ENCODE peak calls at places on chromosomes 7 and 10, in four cellular contexts. Y, R, Z and I are unnamed samples.

GRCh38 chr7:137003071-137003470 is 134.6 kb downstream of the CHRM2 start:
- DNase-seq in Y (no peak), R (no peak), Z (no peak), I (no peak)

GRCh38 chr10:30013684-30014246 is 45.6 kb downstream of the JCAD start:
- DNase-seq in Y (no peak), R (peak; percentile 58), Z (no peak), I (no peak)

GRCh38 chr7:37806152-37806551 is 42.2 kb upstream of the NME8 start:
- DNase-seq in Y (no peak), R (no peak), Z (no peak), I (no peak)

GRCh38 chr7:107167483-107168232 is 1.1 kb upstream of the HBP1 start:
- DNase-seq in Y (peak; percentile 74), R (peak; percentile 86), Z (peak; percentile 78), I (peak; percentile 83)

GRCh38 chr7:31935115-31935514 is 135.1 kb downstream of the PDE1C start:
- DNase-seq in Y (no peak), R (no peak), Z (peak; percentile 81), I (no peak)

GRCh38 chr10:130045091-130045652 is 65.5 kb downstream of the C10orf143 start:
- DNase-seq in Y (peak; percentile 63), R (no peak), Z (peak; percentile 19), I (no peak)

GRCh38 chr10:96415150-96415895 is 56.5 kb upstream of the OPALIN start:
- DNase-seq in Y (no peak), R (no peak), Z (no peak), I (no peak)

GRCh38 chr7:138001529-138002095 is at the start of gene CREB3L2:
- DNase-seq in Y (peak; percentile 87), R (peak; percentile 69), Z (peak; percentile 32), I (peak; percentile 85)

GRCh38 chr7:155864271-155864985 is 52.2 kb upstream of the SHH start:
- DNase-seq in Y (no peak), R (no peak), Z (no peak), I (no peak)

GRCh38 chr7:30659312-30659711 is 22.9 kb downstream of the CRHR2 start:
- DNase-seq in Y (no peak), R (peak; percentile 7), Z (no peak), I (no peak)

DNA sequence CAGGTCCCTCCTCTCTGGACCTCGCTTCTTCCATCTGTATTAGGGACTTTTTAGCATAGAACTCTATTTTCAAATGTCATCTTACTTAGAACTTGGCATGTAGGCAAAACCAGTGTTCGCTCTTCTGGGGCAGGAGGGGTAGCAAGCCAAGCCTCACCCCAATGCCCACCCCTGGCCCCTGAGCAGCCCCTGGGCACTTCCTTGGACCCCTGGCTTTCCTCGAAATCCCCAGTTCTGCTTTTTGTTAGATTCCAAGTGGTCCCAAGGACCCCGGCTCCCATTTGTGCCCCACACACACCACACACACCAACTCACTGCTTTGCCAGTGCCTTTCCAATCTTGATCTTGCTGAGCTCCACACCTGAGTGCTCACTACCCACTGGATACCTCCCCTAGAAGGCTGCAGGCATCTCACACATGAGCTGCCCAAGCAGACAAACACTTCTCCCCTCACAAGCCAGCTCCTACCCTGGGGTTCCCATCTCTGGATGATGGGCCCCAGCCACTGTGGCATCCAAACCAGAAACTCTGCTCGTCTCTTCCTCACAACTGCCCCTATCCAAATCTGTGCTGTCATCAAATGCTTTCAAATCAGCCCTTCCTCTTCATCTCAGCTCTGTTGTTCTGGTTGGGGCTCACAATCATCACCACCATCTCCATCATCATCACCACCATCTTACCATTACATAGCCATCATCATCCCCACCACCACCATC is 167.9 kb upstream of the ZMIZ1 start:
- DNase-seq in Y (no peak), R (no peak), Z (no peak), I (no peak)
- H3K4me3 ChIP-seq in Y (no peak overlapping the region), R (no peak overlapping the region), Z (no peak overlapping the region), I (no peak overlapping the region)

GRCh38 chr7:39670934-39671333 is 47.6 kb downstream of the RALA start:
- DNase-seq in Y (no peak), R (no peak), Z (no peak), I (no peak)
- H3K79me2 ChIP-seq in Y (peaks cover 89% of the 10 kb centered on the region), R (peaks cover 27% of the 10 kb centered on the region), Z (peaks cover 6% of the 10 kb centered on the region), I (peaks cover 80% of the 10 kb centered on the region)

GRCh38 chr10:2926918-2927660 is 140.3 kb upstream of the PFKP start:
- DNase-seq in Y (no peak), R (no peak), Z (no peak), I (no peak)

GRCh38 chr10:2929859-2930258 is 137.5 kb upstream of the PFKP start:
- DNase-seq in Y (peak; percentile 50), R (no peak), Z (no peak), I (no peak)

GRCh38 chr10:2925631-2926030 is 141.7 kb upstream of the PFKP start:
- DNase-seq in Y (no peak), R (peak; percentile 79), Z (peak; percentile 51), I (no peak)

GRCh38 chr10:2929457-2929856 is 137.9 kb upstream of the PFKP start:
- DNase-seq in Y (peak; percentile 84), R (no peak), Z (no peak), I (no peak)

DNA sequence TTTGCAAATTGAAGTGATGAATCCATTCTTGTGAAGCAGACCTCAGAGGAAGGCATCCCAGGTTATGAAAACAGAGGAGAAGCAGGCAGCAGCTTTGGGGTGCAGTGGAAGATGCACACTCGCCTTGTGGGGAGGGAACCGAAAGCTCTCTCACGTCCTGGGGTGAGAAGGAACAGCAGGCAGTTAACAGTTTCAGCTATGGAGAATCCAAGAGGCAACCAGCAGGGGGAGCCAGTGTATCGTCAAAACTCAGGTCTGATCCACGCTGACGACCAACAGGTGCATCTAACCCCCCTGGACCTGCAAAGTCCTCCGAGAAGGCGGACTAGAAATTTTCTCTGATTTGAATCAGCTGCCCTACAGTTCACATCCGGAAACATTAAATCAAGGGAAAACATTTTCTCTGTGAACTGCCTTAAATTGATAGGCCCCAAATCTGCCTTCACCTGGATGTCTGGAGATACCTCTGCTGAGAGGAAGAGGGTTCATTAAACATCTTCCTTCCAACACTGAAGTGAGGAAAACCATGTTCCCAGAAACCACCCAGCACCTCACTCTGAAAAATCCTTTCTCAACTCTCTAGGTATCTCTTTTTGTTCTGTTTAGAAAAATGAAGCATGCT is 139.0 kb upstream of the PFKP start:
- DNase-seq in Y (peak; percentile 86), R (peak; percentile 44), Z (peak; percentile 54), I (peak; percentile 82)
- H3K27me3 ChIP-seq in Y (no peaks in the 10 kb centered on the region), R (peaks cover 2% of the 10 kb centered on the region), Z (no peaks in the 10 kb centered on the region), I (peaks cover 10% of the 10 kb centered on the region)

GRCh38 chr7:149625947-149626392 is 128.4 kb upstream of the ZNF746 start:
- DNase-seq in Y (no peak), R (no peak), Z (no peak), I (peak; percentile 15)

GRCh38 chr7:149625339-149625946 is 127.8 kb upstream of the ZNF746 start:
- DNase-seq in Y (peak; percentile 83), R (peak; percentile 50), Z (peak; percentile 61), I (peak; percentile 72)

GRCh38 chr7:149624419-149625338 is 127.1 kb upstream of the ZNF746 start:
- DNase-seq in Y (peak; percentile 97), R (peak; percentile 91), Z (peak; percentile 88), I (peak; percentile 97)

GRCh38 chr7:149622444-149623210 is 125.0 kb upstream of the ZNF746 start:
- DNase-seq in Y (no peak), R (no peak), Z (no peak), I (no peak)

GRCh38 chr7:149624006-149624405 is 126.4 kb upstream of the ZNF746 start:
- DNase-seq in Y (peak; percentile 50), R (peak; percentile 25), Z (peak; percentile 17), I (peak; percentile 61)
- H3K4me3 ChIP-seq in Y (peak overlapping the region; percentile 96), R (peak overlapping the region; percentile 67), Z (peak overlapping the region; percentile 99), I (peak overlapping the region; percentile 83)